ENCODE peak calls at places on chromosome 18, in four cellular contexts. N is Peyer's patch; S is NCI-H1105 treated with DMSO at 0.1 percent for 48 hours; X is activated CD4-positive, alpha-beta T cell treated with anti-CD3 and anti-CD28 coated beads, Interleukin-2, amount 10 ng/mL, durations not matched to agents 7 days and 5 days. V is an unnamed sample.

GRCh38 chr18:46099463-46099862 is 1.4 kb upstream of the ATP5F1A start:
- DNase-seq in N (no peak), S (no peak), X (no peak), V (no peak)

GRCh38 chr18:22432672-22433137 is 15.0 kb upstream of the CTAGE1 start:
- DNase-seq in N (peak; percentile 63), S (no peak), X (no peak), V (no peak)

GRCh38 chr18:13300029-13300428 is 81.5 kb downstream of the LDLRAD4 start:
- DNase-seq in N (no peak), S (peak; percentile 10), X (no peak), V (peak; percentile 17)

GRCh38 chr18:111292-112014 is 46.9 kb upstream of the USP14 start:
- DNase-seq in N (peak; percentile 86), S (no peak), X (peak; percentile 58), V (no peak)

GRCh38 chr18:23529597-23529996 is 26.3 kb downstream of the RMC1 start:
- DNase-seq in N (no peak), S (no peak), X (no peak), V (no peak)

GRCh38 chr18:24915547-24915946 is 436.4 kb downstream of the ZNF521 start:
- DNase-seq in N (no peak), S (no peak), X (no peak), V (no peak)

GRCh38 chr18:48600746-48601090 is 61.9 kb downstream of the CTIF start:
- DNase-seq in N (no peak), S (no peak), X (no peak), V (no peak)

GRCh38 chr18:8608795-8609673 is at the start of gene RAB12:
- DNase-seq in N (peak; percentile 88), S (peak; percentile 66), X (peak; percentile 87), V (peak; percentile 69)

GRCh38 chr18:12543697-12544096 is 114.2 kb downstream of the SPIRE1 start:
- DNase-seq in N (no peak), S (no peak), X (no peak), V (no peak)

GRCh38 chr18:75062297-75062886 is 146.5 kb downstream of the PTGR3 start:
- DNase-seq in N (no peak), S (no peak), X (no peak), V (no peak)

GRCh38 chr18:34117319-34117718 is 107.4 kb downstream of the NOL4 start:
- DNase-seq in N (no peak), S (peak; percentile 61), X (no peak), V (no peak)

GRCh38 chr18:702957-703659 is 9.3 kb downstream of the ENOSF1 start:
- DNase-seq in N (no peak), S (no peak), X (no peak), V (no peak)

GRCh38 chr18:14179306-14179705 is 47.1 kb upstream of the ZNF519 start:
- DNase-seq in N (no peak), S (no peak), X (no peak), V (no peak)